ENCODE peak calls at places on chromosomes 2 and 18, in five cellular contexts. One of them, this sample, is unnamed.

GRCh38 chr2:205198130-205198505 is 484.2 kb upstream of the NRP2 start:
- DNase-seq in T-helper 9 cell: no peak
- DNase-seq in cardiac fibroblast: peak
- DNase-seq in fibroblast of lung: peak
- DNase-seq in KG1: no peak
- DNase-seq in this sample: peak

GRCh38 chr2:191758420-191759199 is 80.7 kb downstream of the NABP1 start:
- DNase-seq in T-helper 9 cell: peak
- DNase-seq in cardiac fibroblast: peak
- DNase-seq in fibroblast of lung: peak
- DNase-seq in KG1: peak
- DNase-seq in this sample: peak

GRCh38 chr2:216492951-216493685 is 5.5 kb upstream of the RPL37A start:
- DNase-seq in T-helper 9 cell: no peak
- DNase-seq in cardiac fibroblast: peak
- DNase-seq in fibroblast of lung: peak
- DNase-seq in KG1: no peak
- DNase-seq in this sample: no peak

GRCh38 chr2:222964632-222965031 is 87.4 kb upstream of the KCNE4 start:
- DNase-seq in T-helper 9 cell: no peak
- DNase-seq in cardiac fibroblast: no peak
- DNase-seq in fibroblast of lung: no peak
- DNase-seq in KG1: no peak
- DNase-seq in this sample: no peak

GRCh38 chr2:133235959-133236358 is 332.3 kb downstream of the NCKAP5 start:
- DNase-seq in T-helper 9 cell: no peak
- DNase-seq in cardiac fibroblast: peak
- DNase-seq in fibroblast of lung: peak
- DNase-seq in KG1: no peak
- DNase-seq in this sample: no peak

GRCh38 chr2:1421731-1422130 is 8.5 kb downstream of the TPO start:
- DNase-seq in T-helper 9 cell: no peak
- DNase-seq in cardiac fibroblast: no peak
- DNase-seq in fibroblast of lung: no peak
- DNase-seq in KG1: no peak
- DNase-seq in this sample: no peak

GRCh38 chr2:222837643-222838056 is 23.2 kb upstream of the ACSL3 start:
- DNase-seq in T-helper 9 cell: no peak
- DNase-seq in cardiac fibroblast: peak
- DNase-seq in fibroblast of lung: no peak
- DNase-seq in KG1: no peak
- DNase-seq in this sample: no peak

GRCh38 chr2:175690113-175690716 is 311.9 kb downstream of the LNPK start:
- DNase-seq in T-helper 9 cell: no peak
- DNase-seq in cardiac fibroblast: peak
- DNase-seq in fibroblast of lung: peak
- DNase-seq in KG1: peak
- DNase-seq in this sample: peak

GRCh38 chr2:25567406-25567805 is 106.0 kb downstream of the DTNB start:
- DNase-seq in T-helper 9 cell: no peak
- DNase-seq in cardiac fibroblast: peak
- DNase-seq in fibroblast of lung: peak
- DNase-seq in KG1: peak
- DNase-seq in this sample: no peak

GRCh38 chr2:70003093-70003830 is 41.8 kb upstream of the ASPRV1 start:
- DNase-seq in T-helper 9 cell: no peak
- DNase-seq in cardiac fibroblast: no peak
- DNase-seq in fibroblast of lung: no peak
- DNase-seq in KG1: no peak
- DNase-seq in this sample: no peak

GRCh38 chr18:26804474-26804873 is 61.0 kb downstream of the AQP4 start:
- DNase-seq in T-helper 9 cell: no peak
- DNase-seq in cardiac fibroblast: no peak
- DNase-seq in fibroblast of lung: no peak
- DNase-seq in KG1: no peak
- DNase-seq in this sample: no peak

GRCh38 chr2:215401896-215402379 is 33.9 kb downstream of the FN1 start:
- DNase-seq in T-helper 9 cell: no peak
- DNase-seq in cardiac fibroblast: peak
- DNase-seq in fibroblast of lung: peak
- DNase-seq in KG1: no peak
- DNase-seq in this sample: no peak

GRCh38 chr2:37638973-37639372 is 32.5 kb downstream of the CDC42EP3 start:
- DNase-seq in T-helper 9 cell: no peak
- DNase-seq in cardiac fibroblast: no peak
- DNase-seq in fibroblast of lung: no peak
- DNase-seq in KG1: no peak
- DNase-seq in this sample: no peak